ENCODE peak calls at places on chromosomes 6 and 20, in nine cellular contexts. One of them, this sample, is unnamed.

GRCh38 chr20:4864292-4864691 is 137.0 kb downstream of the SLC23A2 start:
- DNase-seq in HEK293T: no peak
- DNase-seq in uterus: no peak
- DNase-seq in AG08396: no peak
- DNase-seq in psoas muscle: no peak
- DNase-seq in NCI-H774: peak
- DNase-seq in stomach: no peak
- DNase-seq in prostate gland: no peak
- DNase-seq in T-cell: no peak
- DNase-seq in this sample: no peak

GRCh38 chr6:113500221-113500620 is 356.9 kb upstream of the MARCKS start:
- DNase-seq in HEK293T: no peak
- DNase-seq in uterus: no peak
- DNase-seq in AG08396: no peak
- DNase-seq in psoas muscle: no peak
- DNase-seq in NCI-H774: no peak
- DNase-seq in stomach: no peak
- DNase-seq in prostate gland: no peak
- DNase-seq in T-cell: no peak
- DNase-seq in this sample: no peak

GRCh38 chr6:94680672-94681212 is 896.6 kb upstream of the MANEA start:
- DNase-seq in HEK293T: peak
- DNase-seq in uterus: no peak
- DNase-seq in AG08396: no peak
- DNase-seq in psoas muscle: no peak
- DNase-seq in NCI-H774: no peak
- DNase-seq in stomach: no peak
- DNase-seq in prostate gland: no peak
- DNase-seq in T-cell: no peak
- DNase-seq in this sample: no peak

GRCh38 chr20:48098099-48098498 is 312.8 kb upstream of the SULF2 start:
- DNase-seq in HEK293T: peak
- DNase-seq in uterus: no peak
- DNase-seq in AG08396: no peak
- DNase-seq in psoas muscle: no peak
- DNase-seq in NCI-H774: no peak
- DNase-seq in stomach: no peak
- DNase-seq in prostate gland: no peak
- DNase-seq in T-cell: no peak
- DNase-seq in this sample: no peak

GRCh38 chr6:105644073-105644489 is 241.2 kb upstream of the PREP start:
- DNase-seq in HEK293T: no peak
- DNase-seq in uterus: no peak
- DNase-seq in AG08396: no peak
- DNase-seq in psoas muscle: no peak
- DNase-seq in NCI-H774: no peak
- DNase-seq in stomach: no peak
- DNase-seq in prostate gland: no peak
- DNase-seq in T-cell: no peak
- DNase-seq in this sample: no peak

GRCh38 chr6:132659082-132659481 is at the start of gene TAAR1:
- DNase-seq in HEK293T: no peak
- DNase-seq in uterus: no peak
- DNase-seq in AG08396: no peak
- DNase-seq in psoas muscle: no peak
- DNase-seq in NCI-H774: peak
- DNase-seq in stomach: no peak
- DNase-seq in prostate gland: no peak
- DNase-seq in T-cell: no peak
- DNase-seq in this sample: no peak

GRCh38 chr6:93886416-93886815 is 467.1 kb upstream of the EPHA7 start:
- DNase-seq in HEK293T: no peak
- DNase-seq in uterus: no peak
- DNase-seq in AG08396: no peak
- DNase-seq in psoas muscle: no peak
- DNase-seq in NCI-H774: no peak
- DNase-seq in stomach: no peak
- DNase-seq in prostate gland: no peak
- DNase-seq in T-cell: no peak
- DNase-seq in this sample: no peak

GRCh38 chr6:25193865-25194679 is 85.1 kb upstream of the CARMIL1 start:
- DNase-seq in HEK293T: no peak
- DNase-seq in uterus: no peak
- DNase-seq in AG08396: no peak
- DNase-seq in psoas muscle: no peak
- DNase-seq in NCI-H774: no peak
- DNase-seq in stomach: no peak
- DNase-seq in prostate gland: no peak
- DNase-seq in T-cell: no peak
- DNase-seq in this sample: no peak

GRCh38 chr20:2978519-2978918 is 64.9 kb upstream of the GNRH2 start:
- DNase-seq in HEK293T: no peak
- DNase-seq in uterus: no peak
- DNase-seq in AG08396: no peak
- DNase-seq in psoas muscle: no peak
- DNase-seq in NCI-H774: no peak
- DNase-seq in stomach: no peak
- DNase-seq in prostate gland: no peak
- DNase-seq in T-cell: no peak
- DNase-seq in this sample: no peak

GRCh38 chr6:29720863-29721262 is 2.4 kb upstream of the HLA-F start:
- DNase-seq in HEK293T: no peak
- DNase-seq in uterus: no peak
- DNase-seq in AG08396: no peak
- DNase-seq in psoas muscle: no peak
- DNase-seq in NCI-H774: no peak
- DNase-seq in stomach: no peak
- DNase-seq in prostate gland: no peak
- DNase-seq in T-cell: no peak
- DNase-seq in this sample: no peak

GRCh38 chr6:116251568-116252384 is 2.1 kb downstream of the TSPYL4 start:
- DNase-seq in HEK293T: no peak
- DNase-seq in uterus: no peak
- DNase-seq in AG08396: peak
- DNase-seq in psoas muscle: no peak
- DNase-seq in NCI-H774: no peak
- DNase-seq in stomach: no peak
- DNase-seq in prostate gland: no peak
- DNase-seq in T-cell: no peak
- DNase-seq in this sample: no peak

GRCh38 chr6:138491020-138491419 is 8.3 kb downstream of the NHSL1 start:
- DNase-seq in HEK293T: no peak
- DNase-seq in uterus: no peak
- DNase-seq in AG08396: no peak
- DNase-seq in psoas muscle: no peak
- DNase-seq in NCI-H774: no peak
- DNase-seq in stomach: no peak
- DNase-seq in prostate gland: no peak
- DNase-seq in T-cell: no peak
- DNase-seq in this sample: no peak

GRCh38 chr6:33854572-33855030 is 50.8 kb upstream of the MLN start:
- DNase-seq in HEK293T: no peak
- DNase-seq in uterus: peak
- DNase-seq in AG08396: no peak
- DNase-seq in psoas muscle: no peak
- DNase-seq in NCI-H774: no peak
- DNase-seq in stomach: no peak
- DNase-seq in prostate gland: no peak
- DNase-seq in T-cell: no peak
- DNase-seq in this sample: no peak

GRCh38 chr6:105482227-105482839 is 79.5 kb upstream of the PREP start:
- DNase-seq in HEK293T: no peak
- DNase-seq in uterus: peak
- DNase-seq in AG08396: no peak
- DNase-seq in psoas muscle: peak
- DNase-seq in NCI-H774: no peak
- DNase-seq in stomach: peak
- DNase-seq in prostate gland: no peak
- DNase-seq in T-cell: no peak
- DNase-seq in this sample: no peak